ENCODE peak calls at places on chromosomes 3 and 15, in four cellular contexts. H is HCT116, I is keratinocyte, L is endodermal cell. A is an unnamed sample. For H3K27me3, the result is how much of the 10 kb centered on the place peaks cover.

GRCh38 chr3:142046320-142047020 is 102.9 kb downstream of the TFDP2 start:
- DNase-seq in H (no peak), L (no peak), I (no peak), A (no peak)

GRCh38 chr3:128488995-128489859 is 3.8 kb downstream of the GATA2 start:
- DNase-seq in I (no peak), H (peak), L (peak), A (no peak)

GRCh38 chr15:88989578-88989977 is 76.4 kb upstream of the MFGE8 start:
- DNase-seq in I (no peak), H (no peak), L (no peak), A (peak)

GRCh38 chr3:125054436-125055164 is 1.2 kb downstream of the HEG1 start:
- DNase-seq in L (peak), I (no peak), H (no peak), A (no peak)

GRCh38 chr3:178097576-178097975 is 438.7 kb upstream of the KCNMB2 start:
- DNase-seq in I (no peak), H (no peak), L (no peak), A (peak)

GRCh38 chr3:25047058-25047457 is 381.0 kb upstream of the RARB start:
- DNase-seq in H (no peak), I (no peak), L (no peak), A (no peak)

GRCh38 chr15:78388865-78389264 is 48.7 kb downstream of the CRABP1 start:
- DNase-seq in H (no peak), L (no peak), I (no peak), A (no peak)

GRCh38 chr3:37491343-37491742 is 317.0 kb upstream of the LRRFIP2 start:
- DNase-seq in L (peak), H (no peak), I (no peak), A (no peak)

GRCh38 chr3:61954097-61954528 is 392.7 kb downstream of the PTPRG start:
- DNase-seq in L (no peak), I (no peak), H (no peak), A (no peak)

GRCh38 chr15:90497912-90498311 is 31.8 kb upstream of the CRTC3 start:
- DNase-seq in H (no peak), I (no peak), L (no peak), A (no peak)

GRCh38 chr3:171511450-171511849 is 51.2 kb upstream of the TNIK start:
- DNase-seq in L (no peak), I (no peak), H (no peak), A (no peak)

GRCh38 chr3:94076055-94076454 is 13.2 kb downstream of the NSUN3 start:
- DNase-seq in L (no peak), H (no peak), I (no peak), A (no peak)

GRCh38 chr15:88022711-88023110 is 233.8 kb downstream of the NTRK3 start:
- DNase-seq in I (no peak), L (no peak), H (no peak), A (no peak)

GRCh38 chr3:197337214-197337613 is 38.8 kb upstream of the DLG1 start:
- DNase-seq in H (no peak), L (peak), I (no peak), A (no peak)

GRCh38 chr3:36524560-36524959 is 144.3 kb downstream of the STAC start:
- DNase-seq in H (no peak), I (no peak), L (no peak), A (no peak)

GRCh38 chr3:156413293-156413912 is 141.5 kb downstream of the SSR3 start:
- DNase-seq in I (no peak), L (no peak), H (no peak), A (no peak)

GRCh38 chr3:132997404-132997803 is 40.8 kb upstream of the TMEM108 start:
- DNase-seq in I (no peak), H (no peak), L (no peak), A (no peak)

GRCh38 chr15:60414016-60414682 is 16.4 kb upstream of the ANXA2 start:
- DNase-seq in I (no peak), H (no peak), L (no peak), A (no peak)

GRCh38 chr3:138435840-138436239 is 1.4 kb downstream of the ESYT3 start:
- DNase-seq in L (no peak), H (no peak), I (no peak), A (no peak)
- H3K4me3 ChIP-seq in L (peak), H (no peak), I (no peak), A (no peak)

DNA sequence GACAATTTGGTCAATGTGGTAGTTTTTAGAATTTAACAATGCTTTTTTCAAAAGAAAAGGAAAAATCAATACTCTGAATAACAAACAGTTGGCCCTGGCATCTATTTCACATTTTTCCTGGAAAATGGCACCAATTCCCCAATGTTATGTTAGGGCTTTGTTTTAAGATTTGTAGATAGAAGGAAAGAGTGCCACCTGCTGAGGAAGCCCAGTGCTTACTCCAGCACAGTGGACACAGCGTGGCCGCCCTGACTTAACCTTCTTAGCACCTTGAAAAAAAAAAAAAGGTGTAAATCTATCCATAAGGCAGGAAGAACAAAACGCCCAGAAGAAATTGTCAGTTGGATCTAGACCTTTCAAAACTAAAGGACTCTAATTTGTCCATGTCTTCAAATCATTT is 110.7 kb upstream of the CNTN4 start:
- DNase-seq in L (peak), H (no peak), I (no peak), A (no peak)
- TF ChIP-seq CTCF in L (peak), H (no peak), I (peak), A (no peak)

DNA sequence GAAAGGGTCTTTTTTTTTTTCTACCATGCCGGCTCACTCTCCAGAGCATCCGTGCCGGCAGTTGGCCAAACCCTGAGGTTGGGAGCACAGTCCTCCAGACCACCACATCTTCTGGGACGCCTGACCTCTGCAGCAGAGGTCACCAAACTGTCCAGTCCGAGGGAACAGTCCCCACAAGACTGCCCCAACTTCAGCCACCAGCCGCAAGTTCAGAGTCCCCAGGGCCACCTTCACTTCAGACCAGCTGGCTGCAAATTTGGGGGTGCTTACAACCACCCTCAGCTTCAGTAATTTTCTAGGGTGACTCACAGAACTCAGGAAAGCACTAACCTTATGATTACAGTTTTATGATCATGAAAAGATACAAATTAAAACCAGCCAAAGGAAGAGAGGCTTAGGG is 28.9 kb downstream of the PLA2G4D start:
- DNase-seq in L (no peak), I (no peak), H (no peak), A (no peak)
- H3K27me3 ChIP-seq in L (under half), I (under half), H (under half), A (under half)

GRCh38 chr3:14423197-14423743 is 20.9 kb downstream of the SLC6A6 start:
- DNase-seq in H (no peak), L (no peak), I (no peak), A (no peak)

GRCh38 chr3:14424711-14425573 is 22.5 kb downstream of the SLC6A6 start:
- DNase-seq in H (no peak), I (no peak), L (no peak), A (no peak)

GRCh38 chr3:14423963-14424362 is 21.6 kb downstream of the SLC6A6 start:
- DNase-seq in H (no peak), I (no peak), L (no peak), A (no peak)

GRCh38 chr3:14426305-14426620 is 23.9 kb downstream of the SLC6A6 start:
- DNase-seq in I (no peak), H (no peak), L (no peak), A (no peak)

DNA sequence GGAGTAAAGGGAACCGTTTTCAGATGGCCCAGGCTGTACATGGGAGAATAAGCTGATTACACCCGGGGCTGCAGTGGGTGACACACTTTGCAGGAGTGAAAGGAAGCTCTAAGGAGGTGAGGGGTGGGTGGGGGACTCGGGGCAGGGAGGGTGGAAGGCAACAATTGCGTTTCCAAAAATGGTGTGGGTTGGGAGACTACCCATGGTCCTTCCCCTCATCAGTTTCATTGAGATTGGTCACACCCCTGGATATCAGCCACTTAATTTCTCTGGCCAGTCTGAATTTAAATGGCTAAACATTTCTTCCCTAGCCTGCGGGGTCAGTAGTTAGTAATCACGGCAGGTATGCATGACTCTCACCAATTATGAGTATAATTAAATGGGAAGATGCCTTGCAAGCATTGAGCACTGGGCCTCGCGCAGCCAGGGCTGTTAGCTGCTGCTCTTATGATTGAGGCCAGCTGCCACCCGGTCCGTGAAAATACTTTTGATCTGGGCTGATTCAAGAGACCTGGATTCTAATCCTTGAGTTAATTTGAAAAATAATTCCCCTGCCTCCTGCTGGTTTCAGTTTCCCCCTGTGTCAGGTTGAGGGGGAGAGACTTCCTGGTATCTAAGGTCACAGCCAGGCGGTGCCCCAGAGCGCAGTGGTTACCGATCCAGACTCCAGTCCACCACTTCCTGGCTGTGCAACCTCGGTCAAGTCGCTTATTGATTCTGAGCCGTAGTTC is 23.3 kb downstream of the SLC6A6 start:
- DNase-seq in H (no peak), L (no peak), I (no peak), A (no peak)
- H3K4me3 ChIP-seq in H (no peak), L (no peak), I (no peak), A (no peak)

GRCh38 chr3:99246010-99246654 is 344.6 kb upstream of the DCBLD2 start:
- DNase-seq in L (no peak), I (no peak), H (no peak), A (no peak)
- TF ChIP-seq CTCF in L (no peak), I (no peak), H (no peak), A (no peak)